ENCODE peak calls at places on chromosomes 7 and 10, in six cellular contexts. H is H1, G is transverse colon, Y is A549, Q is GM12878, Z is ovary. B is an unnamed sample.

GRCh38 chr7:53311205-53311604 is 275.8 kb downstream of the POM121L12 start:
- DNase-seq in H (no peak), G (no peak), Y (no peak), Q (no peak), Z (no peak), B (no peak)

GRCh38 chr10:77368006-77368405 is 269.6 kb downstream of the KCNMA1 start:
- DNase-seq in H (no peak), G (no peak), Y (no peak), Q (no peak), Z (no peak), B (no peak)

GRCh38 chr10:103080891-103081581 is 112.0 kb downstream of the NT5C2 start:
- DNase-seq in H (no peak), G (no peak), Y (no peak), Q (no peak), Z (no peak), B (peak; percentile 64)

GRCh38 chr7:4702961-4703512 is 20.9 kb downstream of the FOXK1 start:
- DNase-seq in H (no peak), G (no peak), Y (no peak), Q (no peak), Z (no peak), B (no peak)

GRCh38 chr10:89115876-89116627 is 91.1 kb downstream of the CH25H start:
- DNase-seq in H (no peak), G (no peak), Y (peak; percentile 9), Q (no peak), Z (no peak), B (no peak)

GRCh38 chr10:121927361-121927840 is 430 bp downstream of the ATE1 start:
- DNase-seq in H (no peak), G (peak; percentile 73), Y (no peak), Q (no peak), Z (peak; percentile 38), B (no peak)

GRCh38 chr7:140294454-140294853 is 103.9 kb downstream of the SLC37A3 start:
- DNase-seq in H (no peak), G (no peak), Y (no peak), Q (peak; percentile 1), Z (no peak), B (no peak)

GRCh38 chr10:34710391-34710751 is 104.7 kb downstream of the PARD3 start:
- DNase-seq in H (no peak), G (no peak), Y (peak; percentile 46), Q (no peak), Z (peak; percentile 41), B (no peak)

GRCh38 chr7:28498636-28499035 is 86.3 kb downstream of the CREB5 start:
- DNase-seq in H (no peak), G (no peak), Y (no peak), Q (no peak), Z (no peak), B (no peak)

GRCh38 chr10:58066126-58066525 is 201.6 kb downstream of the IPMK start:
- DNase-seq in H (no peak), G (no peak), Y (no peak), Q (no peak), Z (no peak), B (no peak)

GRCh38 chr7:77649950-77650349 is 46.3 kb upstream of the RSBN1L start:
- DNase-seq in H (no peak), G (no peak), Y (peak; percentile 35), Q (no peak), Z (no peak), B (no peak)

GRCh38 chr10:26543567-26544306 is 105.6 kb downstream of the APBB1IP start:
- DNase-seq in H (no peak), G (no peak), Y (no peak), Q (peak; percentile 41), Z (no peak), B (no peak)

GRCh38 chr7:7739718-7740355 is 21.4 kb upstream of the RPA3 start:
- DNase-seq in H (no peak), G (no peak), Y (no peak), Q (no peak), Z (no peak), B (no peak)

DNA sequence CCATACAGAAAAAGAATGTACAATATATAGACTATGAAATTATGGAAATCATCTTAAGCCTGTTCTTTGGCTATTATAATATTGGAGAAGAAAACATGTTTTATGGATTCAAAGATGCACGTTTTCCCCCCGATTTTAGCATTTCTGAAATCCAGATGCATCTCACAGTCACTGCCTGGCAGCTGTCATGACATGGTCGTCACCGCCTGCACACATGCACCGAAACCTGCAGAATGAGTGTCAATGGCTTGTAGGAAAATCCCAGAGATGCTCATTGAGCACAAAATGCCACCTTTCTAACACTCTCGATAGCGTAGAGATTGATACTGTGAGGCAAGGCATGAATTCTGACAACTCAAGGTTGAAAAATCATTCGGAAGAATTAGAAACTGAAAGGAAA is 115.5 kb downstream of the TAF3 start:
- DNase-seq in H (no peak), G (no peak), Y (no peak), Q (no peak), Z (no peak), B (no peak)
- TF ChIP-seq EP300 in H (no peak), G (no peak), Y (no peak), Q (no peak), Z (no peak), B (no peak)

GRCh38 chr7:44286182-44286617 is 39.2 kb downstream of the CAMK2B start:
- DNase-seq in H (no peak), G (peak; percentile 3), Y (no peak), Q (no peak), Z (peak; percentile 6), B (no peak)
- TF ChIP-seq CTCF in H (no peak), G (no peak), Y (no peak), Q (no peak), Z (no peak), B (no peak)

GRCh38 chr7:82677493-82677892 is 233.9 kb upstream of the CACNA2D1 start:
- DNase-seq in H (no peak), G (peak; percentile 11), Y (no peak), Q (no peak), Z (no peak), B (no peak)

GRCh38 chr7:82678259-82678658 is 234.7 kb upstream of the CACNA2D1 start:
- DNase-seq in H (no peak), G (no peak), Y (no peak), Q (no peak), Z (no peak), B (no peak)

GRCh38 chr7:82677064-82677463 is 233.5 kb upstream of the CACNA2D1 start:
- DNase-seq in H (no peak), G (no peak), Y (no peak), Q (no peak), Z (no peak), B (no peak)

GRCh38 chr7:82675396-82675795 is 231.8 kb upstream of the CACNA2D1 start:
- DNase-seq in H (no peak), G (no peak), Y (no peak), Q (no peak), Z (no peak), B (no peak)

DNA sequence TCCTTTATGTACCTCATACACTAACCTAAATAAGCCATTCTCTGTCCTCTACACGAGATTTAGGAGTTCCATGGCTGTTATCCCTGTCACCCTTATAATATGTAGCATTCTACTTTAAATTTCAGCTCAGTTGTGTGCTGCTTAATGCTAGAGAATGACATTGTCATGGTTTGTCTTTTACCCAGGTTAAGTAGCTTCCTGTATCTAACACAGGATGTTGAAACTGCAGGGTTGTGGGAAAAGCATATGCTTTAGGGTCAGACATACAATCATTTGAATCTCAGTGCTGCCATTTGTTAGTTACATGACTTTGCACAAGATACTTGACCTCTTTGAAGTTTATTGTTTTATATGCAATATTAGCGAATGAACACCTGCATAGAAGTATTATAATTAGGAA is 235.1 kb upstream of the CACNA2D1 start:
- DNase-seq in H (no peak), G (no peak), Y (no peak), Q (no peak), Z (no peak), B (no peak)
- H3K4me3 ChIP-seq in H (no peak overlapping the region), G (no peak overlapping the region), Y (no peak overlapping the region), Q (no peak overlapping the region), Z (no peak overlapping the region), B (no peak overlapping the region)

GRCh38 chr10:125060486-125060850 is 99.9 kb downstream of the CTBP2 start:
- DNase-seq in H (no peak), G (no peak), Y (no peak), Q (no peak), Z (no peak), B (no peak)

GRCh38 chr10:125054664-125055273 is 105.6 kb downstream of the CTBP2 start:
- DNase-seq in H (no peak), G (no peak), Y (no peak), Q (no peak), Z (no peak), B (no peak)

GRCh38 chr10:125060038-125060437 is 100.3 kb downstream of the CTBP2 start:
- DNase-seq in H (no peak), G (no peak), Y (no peak), Q (no peak), Z (no peak), B (no peak)

GRCh38 chr10:125056161-125057132 is 103.9 kb downstream of the CTBP2 start:
- DNase-seq in H (no peak), G (no peak), Y (no peak), Q (no peak), Z (no peak), B (no peak)

DNA sequence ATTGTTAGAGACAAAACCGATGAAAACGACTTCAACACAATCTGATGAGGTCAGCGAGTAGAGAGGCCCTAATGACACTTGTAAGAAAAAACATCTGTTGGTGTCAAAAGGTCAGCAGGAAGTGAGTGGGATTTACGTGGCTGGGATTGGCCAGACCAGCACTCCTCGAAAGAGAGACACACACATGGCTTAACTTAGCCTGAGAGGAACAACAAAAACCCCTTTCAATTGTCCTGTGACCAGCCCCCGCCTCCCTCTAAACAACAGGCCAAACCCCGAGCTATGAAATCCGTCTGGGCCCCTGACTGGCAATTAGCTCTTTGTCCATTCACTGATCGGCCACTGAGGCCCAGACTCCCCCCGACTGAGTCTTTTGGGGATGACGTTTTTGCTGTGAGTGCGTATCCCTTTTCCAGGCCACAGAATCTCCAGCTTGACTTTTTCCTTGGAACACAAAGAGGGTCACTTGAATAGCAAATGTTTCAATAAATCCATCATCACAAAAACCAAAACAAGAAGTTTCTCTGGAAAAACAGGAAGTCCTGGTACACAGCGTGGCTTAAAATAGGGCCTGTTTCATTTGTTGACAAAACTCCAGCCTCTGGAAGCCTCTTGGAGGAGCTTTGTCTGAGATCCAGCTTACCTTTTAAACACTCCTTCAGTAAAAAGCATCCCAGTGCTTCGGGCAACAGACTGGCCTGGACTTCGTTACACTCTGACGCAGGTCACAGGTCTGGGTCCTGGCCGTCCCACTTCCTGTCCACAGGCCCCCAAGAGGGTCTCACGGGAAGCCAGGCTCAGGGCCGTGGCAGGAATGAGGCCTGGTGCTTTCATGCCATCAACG is 103.0 kb downstream of the CTBP2 start:
- DNase-seq in H (no peak), G (peak; percentile 60), Y (no peak), Q (no peak), Z (peak; percentile 79), B (peak; percentile 94)
- TF ChIP-seq EP300 in H (no peak), G (peak; percentile 67), Y (no peak), Q (no peak), Z (peak; percentile 20), B (peak; percentile 26)

DNA sequence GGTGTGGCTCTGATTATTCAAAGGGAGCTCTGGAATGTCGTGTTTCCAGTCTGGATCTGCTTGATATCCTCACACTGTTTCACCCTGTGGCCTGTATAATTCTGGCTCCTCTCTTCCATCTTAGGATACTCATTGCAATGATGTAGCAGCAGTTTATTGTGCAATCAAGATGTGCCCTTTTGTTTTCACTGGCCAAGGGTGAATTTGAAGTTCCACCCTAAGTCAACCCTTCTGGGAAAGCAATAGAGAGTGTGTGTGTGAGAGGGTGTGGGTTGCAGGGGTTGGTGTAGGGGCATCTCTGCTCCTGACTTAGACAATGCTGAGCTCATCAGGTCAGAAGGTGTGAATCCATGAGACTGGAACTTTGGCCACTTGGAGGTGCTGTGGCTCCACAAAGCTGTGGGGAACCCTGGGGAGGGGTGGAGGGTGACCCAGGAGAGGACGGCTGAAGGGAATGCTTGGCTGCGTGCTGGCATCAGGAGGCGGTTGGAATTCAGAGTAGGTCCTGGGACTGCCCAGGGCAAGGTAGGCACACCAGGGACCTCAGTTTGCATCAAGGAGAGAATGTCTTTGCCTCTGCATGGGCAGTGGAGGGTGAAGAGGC is 118.0 kb upstream of the PRSS58 start:
- DNase-seq in H (peak; percentile 43), G (no peak), Y (no peak), Q (no peak), Z (no peak), B (no peak)
- TF ChIP-seq CTCF in H (peak; percentile 72), G (no peak), Y (no peak), Q (no peak), Z (no peak), B (no peak)